ENCODE peak calls at places on chromosomes 7 and 10, in eight cellular contexts. One of them, this sample, is unnamed.

GRCh38 chr7:106177295-106177690 is 65.2 kb upstream of the SYPL1 start:
- DNase-seq in activated effector memory CD4-positive, alpha-beta T cell treated with Interleukin-2 at 50 U/mL for 16 hours: no peak
- DNase-seq in left ventricle myocardium inferior: no peak
- DNase-seq in activated CD8-positive, alpha-beta memory T cell treated with anti-CD3 and anti-CD28 coated beads for 24 hours: no peak
- DNase-seq in ascending aorta: no peak
- DNase-seq in DMS 273 treated with DMSO at 0.1 percent for 48 hours: no peak
- DNase-seq in KG1: no peak
- DNase-seq in GM13977: no peak
- DNase-seq in this sample: peak; percentile 10

GRCh38 chr7:149202831-149203231 is 7.5 kb downstream of the ZNF282 start:
- DNase-seq in activated effector memory CD4-positive, alpha-beta T cell treated with Interleukin-2 at 50 U/mL for 16 hours: no peak
- DNase-seq in left ventricle myocardium inferior: no peak
- DNase-seq in activated CD8-positive, alpha-beta memory T cell treated with anti-CD3 and anti-CD28 coated beads for 24 hours: no peak
- DNase-seq in ascending aorta: no peak
- DNase-seq in DMS 273 treated with DMSO at 0.1 percent for 48 hours: no peak
- DNase-seq in KG1: no peak
- DNase-seq in GM13977: no peak
- DNase-seq in this sample: peak; percentile 83

GRCh38 chr7:596819-597182 is 77.2 kb upstream of the PDGFA start:
- DNase-seq in activated effector memory CD4-positive, alpha-beta T cell treated with Interleukin-2 at 50 U/mL for 16 hours: no peak
- DNase-seq in left ventricle myocardium inferior: no peak
- DNase-seq in activated CD8-positive, alpha-beta memory T cell treated with anti-CD3 and anti-CD28 coated beads for 24 hours: no peak
- DNase-seq in ascending aorta: no peak
- DNase-seq in DMS 273 treated with DMSO at 0.1 percent for 48 hours: no peak
- DNase-seq in KG1: no peak
- DNase-seq in GM13977: no peak
- DNase-seq in this sample: no peak

GRCh38 chr10:33073641-33074410 is 115.8 kb upstream of the ITGB1 start:
- DNase-seq in activated effector memory CD4-positive, alpha-beta T cell treated with Interleukin-2 at 50 U/mL for 16 hours: no peak
- DNase-seq in left ventricle myocardium inferior: no peak
- DNase-seq in activated CD8-positive, alpha-beta memory T cell treated with anti-CD3 and anti-CD28 coated beads for 24 hours: no peak
- DNase-seq in ascending aorta: no peak
- DNase-seq in DMS 273 treated with DMSO at 0.1 percent for 48 hours: no peak
- DNase-seq in KG1: no peak
- DNase-seq in GM13977: no peak
- DNase-seq in this sample: no peak

GRCh38 chr10:103470755-103471653 is 8.0 kb downstream of the CALHM3 start:
- DNase-seq in activated effector memory CD4-positive, alpha-beta T cell treated with Interleukin-2 at 50 U/mL for 16 hours: peak; percentile 82
- DNase-seq in left ventricle myocardium inferior: no peak
- DNase-seq in activated CD8-positive, alpha-beta memory T cell treated with anti-CD3 and anti-CD28 coated beads for 24 hours: peak; percentile 87
- DNase-seq in ascending aorta: no peak
- DNase-seq in DMS 273 treated with DMSO at 0.1 percent for 48 hours: no peak
- DNase-seq in KG1: peak; percentile 96
- DNase-seq in GM13977: peak; percentile 89
- DNase-seq in this sample: no peak

GRCh38 chr10:100847440-100847839 is 65.3 kb upstream of the SLF2 start:
- DNase-seq in activated effector memory CD4-positive, alpha-beta T cell treated with Interleukin-2 at 50 U/mL for 16 hours: no peak
- DNase-seq in left ventricle myocardium inferior: no peak
- DNase-seq in activated CD8-positive, alpha-beta memory T cell treated with anti-CD3 and anti-CD28 coated beads for 24 hours: no peak
- DNase-seq in ascending aorta: no peak
- DNase-seq in DMS 273 treated with DMSO at 0.1 percent for 48 hours: no peak
- DNase-seq in KG1: no peak
- DNase-seq in GM13977: no peak
- DNase-seq in this sample: no peak

GRCh38 chr10:76906221-76906620 is 731.4 kb downstream of the KCNMA1 start:
- DNase-seq in activated effector memory CD4-positive, alpha-beta T cell treated with Interleukin-2 at 50 U/mL for 16 hours: no peak
- DNase-seq in left ventricle myocardium inferior: no peak
- DNase-seq in activated CD8-positive, alpha-beta memory T cell treated with anti-CD3 and anti-CD28 coated beads for 24 hours: no peak
- DNase-seq in ascending aorta: no peak
- DNase-seq in DMS 273 treated with DMSO at 0.1 percent for 48 hours: no peak
- DNase-seq in KG1: no peak
- DNase-seq in GM13977: no peak
- DNase-seq in this sample: no peak

GRCh38 chr7:18762189-18762588 is 266.6 kb downstream of the HDAC9 start:
- DNase-seq in activated effector memory CD4-positive, alpha-beta T cell treated with Interleukin-2 at 50 U/mL for 16 hours: no peak
- DNase-seq in left ventricle myocardium inferior: no peak
- DNase-seq in activated CD8-positive, alpha-beta memory T cell treated with anti-CD3 and anti-CD28 coated beads for 24 hours: no peak
- DNase-seq in ascending aorta: no peak
- DNase-seq in DMS 273 treated with DMSO at 0.1 percent for 48 hours: no peak
- DNase-seq in KG1: no peak
- DNase-seq in GM13977: no peak
- DNase-seq in this sample: peak; percentile 87

GRCh38 chr10:97234403-97234802 is 48.6 kb upstream of the SLIT1 start:
- DNase-seq in activated effector memory CD4-positive, alpha-beta T cell treated with Interleukin-2 at 50 U/mL for 16 hours: no peak
- DNase-seq in left ventricle myocardium inferior: no peak
- DNase-seq in activated CD8-positive, alpha-beta memory T cell treated with anti-CD3 and anti-CD28 coated beads for 24 hours: no peak
- DNase-seq in ascending aorta: no peak
- DNase-seq in DMS 273 treated with DMSO at 0.1 percent for 48 hours: no peak
- DNase-seq in KG1: peak; percentile 25
- DNase-seq in GM13977: peak; percentile 30
- DNase-seq in this sample: peak; percentile 54

GRCh38 chr7:156111-157007 is 36.0 kb upstream of the FAM20C start:
- DNase-seq in activated effector memory CD4-positive, alpha-beta T cell treated with Interleukin-2 at 50 U/mL for 16 hours: no peak
- DNase-seq in left ventricle myocardium inferior: no peak
- DNase-seq in activated CD8-positive, alpha-beta memory T cell treated with anti-CD3 and anti-CD28 coated beads for 24 hours: no peak
- DNase-seq in ascending aorta: no peak
- DNase-seq in DMS 273 treated with DMSO at 0.1 percent for 48 hours: no peak
- DNase-seq in KG1: no peak
- DNase-seq in GM13977: no peak
- DNase-seq in this sample: no peak

GRCh38 chr10:52213511-52213831 is 100.6 kb upstream of the DKK1 start:
- DNase-seq in activated effector memory CD4-positive, alpha-beta T cell treated with Interleukin-2 at 50 U/mL for 16 hours: no peak
- DNase-seq in left ventricle myocardium inferior: no peak
- DNase-seq in activated CD8-positive, alpha-beta memory T cell treated with anti-CD3 and anti-CD28 coated beads for 24 hours: no peak
- DNase-seq in ascending aorta: no peak
- DNase-seq in DMS 273 treated with DMSO at 0.1 percent for 48 hours: no peak
- DNase-seq in KG1: no peak
- DNase-seq in GM13977: no peak
- DNase-seq in this sample: peak; percentile 23

GRCh38 chr7:18693401-18693800 is 197.9 kb downstream of the HDAC9 start:
- DNase-seq in activated effector memory CD4-positive, alpha-beta T cell treated with Interleukin-2 at 50 U/mL for 16 hours: no peak
- DNase-seq in left ventricle myocardium inferior: no peak
- DNase-seq in activated CD8-positive, alpha-beta memory T cell treated with anti-CD3 and anti-CD28 coated beads for 24 hours: no peak
- DNase-seq in ascending aorta: no peak
- DNase-seq in DMS 273 treated with DMSO at 0.1 percent for 48 hours: no peak
- DNase-seq in KG1: no peak
- DNase-seq in GM13977: no peak
- DNase-seq in this sample: peak; percentile 79

GRCh38 chr10:43322769-43323168 is 48.7 kb upstream of the FXYD4 start:
- DNase-seq in activated effector memory CD4-positive, alpha-beta T cell treated with Interleukin-2 at 50 U/mL for 16 hours: peak; percentile 71
- DNase-seq in left ventricle myocardium inferior: peak; percentile 86
- DNase-seq in activated CD8-positive, alpha-beta memory T cell treated with anti-CD3 and anti-CD28 coated beads for 24 hours: peak; percentile 87
- DNase-seq in ascending aorta: peak; percentile 20
- DNase-seq in DMS 273 treated with DMSO at 0.1 percent for 48 hours: peak; percentile 57
- DNase-seq in KG1: no peak
- DNase-seq in GM13977: peak; percentile 78
- DNase-seq in this sample: peak; percentile 91

GRCh38 chr7:127665922-127666321 is 13.9 kb downstream of the SND1 start:
- DNase-seq in activated effector memory CD4-positive, alpha-beta T cell treated with Interleukin-2 at 50 U/mL for 16 hours: no peak
- DNase-seq in left ventricle myocardium inferior: no peak
- DNase-seq in activated CD8-positive, alpha-beta memory T cell treated with anti-CD3 and anti-CD28 coated beads for 24 hours: no peak
- DNase-seq in ascending aorta: no peak
- DNase-seq in DMS 273 treated with DMSO at 0.1 percent for 48 hours: no peak
- DNase-seq in KG1: no peak
- DNase-seq in GM13977: no peak
- DNase-seq in this sample: no peak

GRCh38 chr10:79463578-79464496 is 18.4 kb upstream of the ZCCHC24 start:
- DNase-seq in activated effector memory CD4-positive, alpha-beta T cell treated with Interleukin-2 at 50 U/mL for 16 hours: no peak
- DNase-seq in left ventricle myocardium inferior: no peak
- DNase-seq in activated CD8-positive, alpha-beta memory T cell treated with anti-CD3 and anti-CD28 coated beads for 24 hours: no peak
- DNase-seq in ascending aorta: no peak
- DNase-seq in DMS 273 treated with DMSO at 0.1 percent for 48 hours: no peak
- DNase-seq in KG1: no peak
- DNase-seq in GM13977: no peak
- DNase-seq in this sample: no peak

GRCh38 chr7:105782391-105783063 is 93.9 kb downstream of the ATXN7L1 start:
- DNase-seq in activated effector memory CD4-positive, alpha-beta T cell treated with Interleukin-2 at 50 U/mL for 16 hours: no peak
- DNase-seq in left ventricle myocardium inferior: no peak
- DNase-seq in activated CD8-positive, alpha-beta memory T cell treated with anti-CD3 and anti-CD28 coated beads for 24 hours: no peak
- DNase-seq in ascending aorta: no peak
- DNase-seq in DMS 273 treated with DMSO at 0.1 percent for 48 hours: no peak
- DNase-seq in KG1: no peak
- DNase-seq in GM13977: no peak
- DNase-seq in this sample: peak; percentile 85

GRCh38 chr10:15877836-15878576 is 17.7 kb upstream of the MINDY3 start:
- DNase-seq in activated effector memory CD4-positive, alpha-beta T cell treated with Interleukin-2 at 50 U/mL for 16 hours: no peak
- DNase-seq in left ventricle myocardium inferior: no peak
- DNase-seq in activated CD8-positive, alpha-beta memory T cell treated with anti-CD3 and anti-CD28 coated beads for 24 hours: no peak
- DNase-seq in ascending aorta: no peak
- DNase-seq in DMS 273 treated with DMSO at 0.1 percent for 48 hours: no peak
- DNase-seq in KG1: no peak
- DNase-seq in GM13977: no peak
- DNase-seq in this sample: no peak

GRCh38 chr7:93958651-93959050 is 37.1 kb downstream of the GNG11 start:
- DNase-seq in activated effector memory CD4-positive, alpha-beta T cell treated with Interleukin-2 at 50 U/mL for 16 hours: no peak
- DNase-seq in left ventricle myocardium inferior: no peak
- DNase-seq in activated CD8-positive, alpha-beta memory T cell treated with anti-CD3 and anti-CD28 coated beads for 24 hours: no peak
- DNase-seq in ascending aorta: no peak
- DNase-seq in DMS 273 treated with DMSO at 0.1 percent for 48 hours: no peak
- DNase-seq in KG1: no peak
- DNase-seq in GM13977: no peak
- DNase-seq in this sample: no peak

GRCh38 chr10:34018129-34018528 is 683.7 kb upstream of the NRP1 start:
- DNase-seq in activated effector memory CD4-positive, alpha-beta T cell treated with Interleukin-2 at 50 U/mL for 16 hours: no peak
- DNase-seq in left ventricle myocardium inferior: no peak
- DNase-seq in activated CD8-positive, alpha-beta memory T cell treated with anti-CD3 and anti-CD28 coated beads for 24 hours: no peak
- DNase-seq in ascending aorta: no peak
- DNase-seq in DMS 273 treated with DMSO at 0.1 percent for 48 hours: no peak
- DNase-seq in KG1: no peak
- DNase-seq in GM13977: no peak
- DNase-seq in this sample: no peak

GRCh38 chr10:101292194-101293006 is 61.6 kb upstream of the BTRC start:
- DNase-seq in activated effector memory CD4-positive, alpha-beta T cell treated with Interleukin-2 at 50 U/mL for 16 hours: no peak
- DNase-seq in left ventricle myocardium inferior: peak; percentile 34
- DNase-seq in activated CD8-positive, alpha-beta memory T cell treated with anti-CD3 and anti-CD28 coated beads for 24 hours: no peak
- DNase-seq in ascending aorta: no peak
- DNase-seq in DMS 273 treated with DMSO at 0.1 percent for 48 hours: no peak
- DNase-seq in KG1: no peak
- DNase-seq in GM13977: no peak
- DNase-seq in this sample: peak; percentile 50

GRCh38 chr10:59434463-59435326 is 72.3 kb upstream of the FAM13C start:
- DNase-seq in activated effector memory CD4-positive, alpha-beta T cell treated with Interleukin-2 at 50 U/mL for 16 hours: no peak
- DNase-seq in left ventricle myocardium inferior: no peak
- DNase-seq in activated CD8-positive, alpha-beta memory T cell treated with anti-CD3 and anti-CD28 coated beads for 24 hours: no peak
- DNase-seq in ascending aorta: no peak
- DNase-seq in DMS 273 treated with DMSO at 0.1 percent for 48 hours: no peak
- DNase-seq in KG1: no peak
- DNase-seq in GM13977: no peak
- DNase-seq in this sample: peak; percentile 54

GRCh38 chr10:6844251-6844650 is 264.2 kb upstream of the PRKCQ start:
- DNase-seq in activated effector memory CD4-positive, alpha-beta T cell treated with Interleukin-2 at 50 U/mL for 16 hours: no peak
- DNase-seq in left ventricle myocardium inferior: no peak
- DNase-seq in activated CD8-positive, alpha-beta memory T cell treated with anti-CD3 and anti-CD28 coated beads for 24 hours: no peak
- DNase-seq in ascending aorta: no peak
- DNase-seq in DMS 273 treated with DMSO at 0.1 percent for 48 hours: no peak
- DNase-seq in KG1: no peak
- DNase-seq in GM13977: no peak
- DNase-seq in this sample: no peak

GRCh38 chr7:123712619-123713018 is 36.2 kb downstream of the WASL start:
- DNase-seq in activated effector memory CD4-positive, alpha-beta T cell treated with Interleukin-2 at 50 U/mL for 16 hours: no peak
- DNase-seq in left ventricle myocardium inferior: no peak
- DNase-seq in activated CD8-positive, alpha-beta memory T cell treated with anti-CD3 and anti-CD28 coated beads for 24 hours: no peak
- DNase-seq in ascending aorta: no peak
- DNase-seq in DMS 273 treated with DMSO at 0.1 percent for 48 hours: no peak
- DNase-seq in KG1: no peak
- DNase-seq in GM13977: no peak
- DNase-seq in this sample: peak; percentile 63

GRCh38 chr10:44051584-44052385 is 333.1 kb downstream of the CXCL12 start:
- DNase-seq in activated effector memory CD4-positive, alpha-beta T cell treated with Interleukin-2 at 50 U/mL for 16 hours: no peak
- DNase-seq in left ventricle myocardium inferior: no peak
- DNase-seq in activated CD8-positive, alpha-beta memory T cell treated with anti-CD3 and anti-CD28 coated beads for 24 hours: no peak
- DNase-seq in ascending aorta: no peak
- DNase-seq in DMS 273 treated with DMSO at 0.1 percent for 48 hours: no peak
- DNase-seq in KG1: no peak
- DNase-seq in GM13977: no peak
- DNase-seq in this sample: peak; percentile 75

GRCh38 chr7:77528368-77528767 is 8.7 kb upstream of the PTPN12 start:
- DNase-seq in activated effector memory CD4-positive, alpha-beta T cell treated with Interleukin-2 at 50 U/mL for 16 hours: no peak
- DNase-seq in left ventricle myocardium inferior: no peak
- DNase-seq in activated CD8-positive, alpha-beta memory T cell treated with anti-CD3 and anti-CD28 coated beads for 24 hours: no peak
- DNase-seq in ascending aorta: no peak
- DNase-seq in DMS 273 treated with DMSO at 0.1 percent for 48 hours: no peak
- DNase-seq in KG1: no peak
- DNase-seq in GM13977: no peak
- DNase-seq in this sample: no peak

GRCh38 chr10:122301811-122302115 is 30.7 kb downstream of the BTBD16 start:
- DNase-seq in activated effector memory CD4-positive, alpha-beta T cell treated with Interleukin-2 at 50 U/mL for 16 hours: no peak
- DNase-seq in left ventricle myocardium inferior: no peak
- DNase-seq in activated CD8-positive, alpha-beta memory T cell treated with anti-CD3 and anti-CD28 coated beads for 24 hours: no peak
- DNase-seq in ascending aorta: no peak
- DNase-seq in DMS 273 treated with DMSO at 0.1 percent for 48 hours: no peak
- DNase-seq in KG1: no peak
- DNase-seq in GM13977: no peak
- DNase-seq in this sample: no peak

GRCh38 chr7:2527505-2528464 is 8.2 kb downstream of the LFNG start:
- DNase-seq in activated effector memory CD4-positive, alpha-beta T cell treated with Interleukin-2 at 50 U/mL for 16 hours: peak; percentile 44
- DNase-seq in left ventricle myocardium inferior: peak; percentile 20
- DNase-seq in activated CD8-positive, alpha-beta memory T cell treated with anti-CD3 and anti-CD28 coated beads for 24 hours: peak; percentile 73
- DNase-seq in ascending aorta: no peak
- DNase-seq in DMS 273 treated with DMSO at 0.1 percent for 48 hours: no peak
- DNase-seq in KG1: no peak
- DNase-seq in GM13977: no peak
- DNase-seq in this sample: peak; percentile 67

GRCh38 chr7:133517766-133518165 is 264.9 kb downstream of the EXOC4 start:
- DNase-seq in activated effector memory CD4-positive, alpha-beta T cell treated with Interleukin-2 at 50 U/mL for 16 hours: no peak
- DNase-seq in left ventricle myocardium inferior: no peak
- DNase-seq in activated CD8-positive, alpha-beta memory T cell treated with anti-CD3 and anti-CD28 coated beads for 24 hours: no peak
- DNase-seq in ascending aorta: no peak
- DNase-seq in DMS 273 treated with DMSO at 0.1 percent for 48 hours: no peak
- DNase-seq in KG1: no peak
- DNase-seq in GM13977: no peak
- DNase-seq in this sample: no peak

GRCh38 chr7:82105463-82105862 is 335.6 kb upstream of the HGF start:
- DNase-seq in activated effector memory CD4-positive, alpha-beta T cell treated with Interleukin-2 at 50 U/mL for 16 hours: no peak
- DNase-seq in left ventricle myocardium inferior: no peak
- DNase-seq in activated CD8-positive, alpha-beta memory T cell treated with anti-CD3 and anti-CD28 coated beads for 24 hours: no peak
- DNase-seq in ascending aorta: no peak
- DNase-seq in DMS 273 treated with DMSO at 0.1 percent for 48 hours: no peak
- DNase-seq in KG1: no peak
- DNase-seq in GM13977: no peak
- DNase-seq in this sample: peak; percentile 50

GRCh38 chr7:154409703-154410311 is 357.6 kb downstream of the DPP6 start:
- DNase-seq in activated effector memory CD4-positive, alpha-beta T cell treated with Interleukin-2 at 50 U/mL for 16 hours: no peak
- DNase-seq in left ventricle myocardium inferior: no peak
- DNase-seq in activated CD8-positive, alpha-beta memory T cell treated with anti-CD3 and anti-CD28 coated beads for 24 hours: no peak
- DNase-seq in ascending aorta: no peak
- DNase-seq in DMS 273 treated with DMSO at 0.1 percent for 48 hours: no peak
- DNase-seq in KG1: no peak
- DNase-seq in GM13977: no peak
- DNase-seq in this sample: peak; percentile 57

This sample was measured in astrocyte of the hippocampus.